ENCODE peak calls at places on chromosome 3, in five cellular contexts. K is stomach, X is testis, U is Peyer's patch, Q is pancreas. R is an unnamed sample.

GRCh38 chr3:41190509-41191284 is 8.6 kb upstream of the CTNNB1 start:
- DNase-seq in U (no peak), X (no peak), Q (no peak), K (no peak), R (no peak)

GRCh38 chr3:194237110-194237509 is 101.2 kb downstream of the HES1 start:
- DNase-seq in Q (no peak), U (no peak), X (no peak), K (no peak), R (no peak)

GRCh38 chr3:124248471-124249028 is 256.6 kb upstream of the ROPN1 start:
- DNase-seq in Q (no peak), U (peak), X (peak), K (peak), R (peak)

GRCh38 chr3:164641071-164641470 is 437.2 kb downstream of the SI start:
- DNase-seq in X (no peak), Q (no peak), K (no peak), U (no peak), R (no peak)

GRCh38 chr3:177771780-177772179 is 574.5 kb upstream of the TBL1XR1 start:
- DNase-seq in U (no peak), Q (no peak), K (no peak), X (no peak), R (no peak)

GRCh38 chr3:22980346-22980745 is 222.8 kb upstream of the UBE2E2 start:
- DNase-seq in X (no peak), U (no peak), K (no peak), Q (no peak), R (no peak)

GRCh38 chr3:73497646-73498406 is 126.9 kb downstream of the PDZRN3 start:
- DNase-seq in U (no peak), X (no peak), Q (no peak), K (no peak), R (no peak)

GRCh38 chr3:189947068-189947467 is 173.6 kb downstream of the P3H2 start:
- DNase-seq in Q (no peak), K (no peak), X (no peak), U (no peak), R (no peak)

GRCh38 chr3:67614195-67614594 is 40.2 kb downstream of the SUCLG2 start:
- DNase-seq in U (no peak), X (no peak), Q (no peak), K (no peak), R (no peak)

GRCh38 chr3:14482271-14482721 is 57.8 kb downstream of the GRIP2 start:
- DNase-seq in Q (no peak), K (no peak), X (peak), U (no peak), R (no peak)

GRCh38 chr3:49900491-49901153 is 3.1 kb downstream of the MST1R start:
- DNase-seq in Q (peak), X (no peak), K (peak), U (peak), R (peak)

GRCh38 chr3:13274874-13275332 is 145.2 kb downstream of the NUP210 start:
- DNase-seq in K (no peak), X (no peak), U (peak), Q (no peak), R (no peak)

GRCh38 chr3:162391301-162391700 is 894.7 kb downstream of the OTOL1 start:
- DNase-seq in Q (no peak), U (no peak), X (no peak), K (no peak), R (no peak)

GRCh38 chr3:31081031-31081662 is 186.7 kb upstream of the GADL1 start:
- DNase-seq in K (no peak), U (no peak), X (no peak), Q (no peak), R (no peak)

GRCh38 chr3:44042772-44043171 is 198.9 kb upstream of the TOPAZ1 start:
- DNase-seq in K (no peak), U (no peak), Q (no peak), X (no peak), R (no peak)

GRCh38 chr3:182305881-182306665 is 487.2 kb upstream of the ATP11B start:
- DNase-seq in Q (no peak), U (no peak), X (no peak), K (no peak), R (no peak)

GRCh38 chr3:88985491-88985890 is 121.9 kb upstream of the EPHA3 start:
- DNase-seq in U (no peak), X (no peak), Q (no peak), K (no peak), R (no peak)

GRCh38 chr3:118882353-118882947 is 152.2 kb downstream of the IGSF11 start:
- DNase-seq in Q (no peak), U (peak), X (peak), K (peak), R (peak)

GRCh38 chr3:13891492-13892073 is 11.7 kb upstream of the WNT7A start:
- DNase-seq in K (no peak), X (no peak), U (no peak), Q (no peak), R (no peak)

GRCh38 chr3:21170964-21171363 is 580.0 kb downstream of the ZNF385D start:
- DNase-seq in K (no peak), U (no peak), X (peak), Q (no peak), R (no peak)

GRCh38 chr3:99920530-99921376 is 103.1 kb downstream of the CMSS1 start:
- DNase-seq in X (peak), Q (peak), U (peak), K (peak), R (peak)

GRCh38 chr3:72950372-72950771 is 46.2 kb upstream of the PPP4R2 start:
- DNase-seq in K (no peak), U (no peak), Q (no peak), X (no peak), R (no peak)

GRCh38 chr3:44033123-44033522 is 208.6 kb upstream of the TOPAZ1 start:
- DNase-seq in Q (no peak), U (no peak), X (no peak), K (no peak), R (no peak)

GRCh38 chr3:46852839-46853355 is 10.3 kb downstream of the MYL3 start:
- DNase-seq in K (no peak), X (peak), Q (peak), U (peak), R (no peak)

GRCh38 chr3:195150194-195151118 is 120.5 kb downstream of the XXYLT1 start:
- DNase-seq in Q (no peak), X (peak), K (peak), U (peak), R (peak)

GRCh38 chr3:52288674-52289073 is 1.0 kb downstream of the GLYCTK start:
- DNase-seq in K (no peak), U (peak), Q (no peak), X (no peak), R (no peak)

GRCh38 chr3:42013652-42014442 is 51.9 kb upstream of the ULK4 start:
- DNase-seq in U (peak), X (peak), Q (peak), K (peak), R (peak)

GRCh38 chr3:129632556-129632955 is 26.1 kb upstream of the PLXND1 start:
- DNase-seq in U (no peak), Q (no peak), K (no peak), X (no peak), R (no peak)

GRCh38 chr3:142873569-142873968 is 15.3 kb downstream of the PCOLCE2 start:
- DNase-seq in K (no peak), Q (no peak), U (no peak), X (no peak), R (no peak)

GRCh38 chr3:110149763-110150162 is 812.4 kb upstream of the DPPA4 start:
- DNase-seq in Q (no peak), K (no peak), U (no peak), X (no peak), R (no peak)

DNA sequence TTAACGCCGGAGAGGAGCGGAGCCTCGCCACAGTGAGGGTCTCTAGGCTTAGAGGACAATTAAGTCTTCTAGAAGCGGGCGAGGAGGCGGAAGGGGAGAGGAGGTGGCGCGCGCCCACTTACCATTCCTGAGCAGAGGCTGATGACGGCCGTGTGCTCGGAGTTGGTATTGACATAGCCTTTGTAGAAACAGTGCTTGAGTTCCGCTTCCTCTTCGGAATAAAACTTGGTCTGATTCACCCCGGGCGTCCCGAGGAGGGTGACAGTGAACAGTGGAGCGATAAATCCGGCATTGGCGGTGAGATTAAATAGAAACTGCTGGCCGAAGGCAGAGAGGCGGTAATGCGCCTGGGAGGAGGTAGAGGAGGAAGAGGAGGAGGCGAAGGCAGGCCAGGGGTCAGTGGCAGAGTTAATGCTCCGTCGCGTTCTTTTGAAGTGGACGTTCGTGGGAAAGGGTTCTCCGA is 1.3 kb downstream of the ADAMTS9 start:
- DNase-seq in K (peak), U (no peak), Q (peak), X (peak), R (peak)
- H3K27ac ChIP-seq in K (peak), U (peak), Q (peak), X (peak), R (peak)

GRCh38 chr3:27715863-27716262 is 6.3 kb downstream of the EOMES start:
- DNase-seq in X (no peak), Q (no peak), K (no peak), U (no peak), R (no peak)
- H3K4me3 ChIP-seq in X (no peak), Q (no peak), K (no peak), U (no peak), R (no peak)

DNA sequence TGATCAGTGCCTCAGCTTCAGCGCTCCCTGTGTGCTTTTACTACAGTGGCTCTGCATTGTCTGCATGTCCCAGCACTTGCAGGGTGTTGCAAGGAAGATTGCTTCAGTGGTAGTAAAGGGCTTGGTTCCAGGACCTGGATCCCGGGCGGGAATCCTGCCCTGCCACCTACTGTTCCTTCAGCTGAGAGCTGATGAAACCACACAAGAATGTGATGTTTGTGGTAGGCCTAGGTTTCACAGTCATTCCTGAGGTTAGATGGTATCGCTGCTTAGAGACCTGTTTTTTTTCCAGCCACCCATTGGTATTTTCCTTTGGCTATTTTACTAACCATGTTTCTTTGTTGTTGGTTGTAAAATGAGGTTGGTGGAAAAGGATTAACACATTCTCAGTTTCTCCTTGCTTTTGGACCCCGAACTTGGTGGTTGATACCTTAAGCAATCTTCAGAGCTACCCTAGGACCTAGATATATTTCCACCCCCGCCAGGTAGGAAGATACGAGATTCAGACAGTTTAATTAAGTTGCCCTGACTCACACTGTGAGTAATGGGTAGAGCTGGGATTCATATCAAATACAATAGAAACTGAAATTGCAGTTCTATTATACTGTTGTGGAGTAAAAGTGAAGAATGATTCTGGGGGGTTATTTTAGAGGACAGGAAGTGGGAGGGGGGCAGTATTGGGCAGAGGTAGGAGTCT is 11.4 kb downstream of the GPR87 start:
- DNase-seq in X (no peak), K (peak), Q (no peak), U (no peak), R (no peak)
- TF ChIP-seq CTCF in X (no peak), K (peak), Q (no peak), U (no peak), R (no peak)

DNA sequence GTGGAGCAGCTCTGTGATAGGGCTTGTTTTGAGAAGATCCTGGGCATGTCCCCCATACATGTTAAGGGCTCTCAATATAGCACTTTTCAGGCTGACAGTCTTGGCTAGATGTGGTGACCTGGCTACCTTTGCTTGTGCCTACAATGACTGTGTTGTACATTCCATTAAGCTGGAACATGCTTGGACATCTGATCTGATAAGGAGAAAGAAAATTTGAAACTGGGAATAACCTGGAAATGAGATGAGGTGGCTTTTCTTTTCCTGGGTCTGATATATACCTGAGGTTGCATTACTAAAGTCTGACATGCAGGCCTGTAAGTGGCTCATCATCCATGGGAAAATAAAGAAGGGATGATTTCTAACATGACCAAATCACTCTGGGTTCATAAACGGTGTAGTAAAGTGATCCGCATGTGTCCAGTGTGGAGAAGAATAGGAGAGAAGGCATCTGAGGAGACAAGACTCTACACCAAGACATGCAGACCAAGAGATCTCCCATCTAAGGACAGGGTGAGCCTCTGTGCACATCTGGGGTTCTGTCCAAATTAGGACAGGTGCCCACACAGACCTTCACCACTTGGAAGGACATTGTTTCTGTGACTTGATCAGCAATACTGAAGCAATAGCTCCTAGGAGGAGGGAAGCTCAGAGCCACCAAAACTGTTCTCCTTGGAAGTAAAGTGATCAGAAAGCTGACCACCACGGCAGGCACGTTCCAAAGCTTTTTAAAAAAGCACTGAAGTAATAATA is 62.0 kb downstream of the KLHL6 start:
- DNase-seq in Q (no peak), K (no peak), X (no peak), U (peak), R (no peak)
- H3K27ac ChIP-seq in Q (no peak), K (no peak), X (no peak), U (no peak), R (no peak)

GRCh38 chr3:37905987-37906674 is 44.5 kb downstream of the CTDSPL start:
- DNase-seq in K (no peak), Q (no peak), U (no peak), X (peak), R (peak)

GRCh38 chr3:37909067-37909911 is 47.6 kb downstream of the CTDSPL start:
- DNase-seq in X (peak), U (no peak), Q (no peak), K (no peak), R (no peak)

GRCh38 chr3:37907906-37908305 is 46.2 kb downstream of the CTDSPL start:
- DNase-seq in U (no peak), X (no peak), Q (no peak), K (no peak), R (no peak)

GRCh38 chr3:37906734-37907282 is 45.1 kb downstream of the CTDSPL start:
- DNase-seq in K (no peak), X (no peak), Q (no peak), U (no peak), R (no peak)

GRCh38 chr3:37907371-37907770 is 45.7 kb downstream of the CTDSPL start:
- DNase-seq in Q (no peak), U (no peak), X (no peak), K (no peak), R (no peak)
- H3K4me3 ChIP-seq in Q (no peak), U (no peak), X (no peak), K (no peak), R (no peak)

GRCh38 chr3:157113832-157114505 is 46.0 kb downstream of the CCNL1 start:
- DNase-seq in Q (no peak), K (no peak), X (no peak), U (no peak), R (no peak)
- TF ChIP-seq CTCF in Q (no peak), K (no peak), X (no peak), U (no peak), R (no peak)

GRCh38 chr3:8655387-8655835 is 10.8 kb upstream of the SSUH2 start:
- DNase-seq in U (no peak), X (no peak), Q (no peak), K (no peak), R (no peak)
- H3K27ac ChIP-seq in U (no peak), X (no peak), Q (no peak), K (no peak), R (no peak)

DNA sequence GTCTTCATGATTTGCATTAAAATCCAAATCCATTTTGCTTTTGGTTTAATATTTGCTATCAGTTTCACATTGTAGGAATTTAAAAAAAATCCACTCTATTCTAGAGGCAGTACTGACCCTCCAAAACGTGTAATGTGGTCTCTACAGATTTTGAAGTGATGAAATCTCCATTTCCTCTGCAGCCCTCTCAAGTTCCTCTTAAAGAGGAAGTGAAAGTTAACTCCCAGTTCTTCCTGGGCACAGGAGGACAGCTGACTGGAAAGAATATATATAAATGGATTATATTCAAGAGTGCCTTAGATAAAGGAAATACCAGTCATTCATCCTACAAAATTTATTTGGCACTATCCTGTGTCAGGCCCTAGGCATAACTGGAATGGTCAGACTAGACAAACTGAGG is 83.5 kb upstream of the PLCL2 start:
- DNase-seq in K (no peak), Q (no peak), U (no peak), X (no peak), R (peak)
- H3K4me3 ChIP-seq in K (no peak), Q (no peak), U (no peak), X (no peak), R (no peak)